ENCODE peak calls at places on chromosomes 7 and 10, in five cellular contexts. T is heart right ventricle, J is Caco-2, U is astrocyte, Y is Peyer's patch. O is an unnamed sample.
A peak's percentile ranks its signal among the peaks of the same experiment; 100 is the strongest.

GRCh38 chr7:47544416-47544815 is 37.5 kb downstream of the TNS3 start:
- DNase-seq in T (no peak), J (no peak), U (no peak), Y (peak; percentile 43), O (no peak)

GRCh38 chr10:103619424-103620356 is 126.2 kb downstream of the NEURL1 start:
- DNase-seq in T (no peak), J (no peak), U (no peak), Y (no peak), O (no peak)

GRCh38 chr7:29331163-29331562 is 136.6 kb downstream of the CHN2 start:
- DNase-seq in T (no peak), J (no peak), U (no peak), Y (no peak), O (no peak)

GRCh38 chr10:22573820-22574569 is 140.4 kb downstream of the PIP4K2A start:
- DNase-seq in T (peak; percentile 20), J (no peak), U (no peak), Y (no peak), O (no peak)

GRCh38 chr10:75508814-75509306 is 77.4 kb downstream of the LRMDA start:
- DNase-seq in T (no peak), J (no peak), U (peak; percentile 87), Y (no peak), O (no peak)

GRCh38 chr7:28813238-28813962 is 144.7 kb downstream of the TRIL start:
- DNase-seq in T (no peak), J (no peak), U (no peak), Y (no peak), O (no peak)

GRCh38 chr10:50417906-50418697 is 166.8 kb upstream of the ASAH2 start:
- DNase-seq in T (peak; percentile 70), J (peak; percentile 87), U (peak; percentile 86), Y (peak; percentile 77), O (peak; percentile 23)

GRCh38 chr10:102450124-102450373 is 1.3 kb downstream of the C10orf95 start:
- DNase-seq in T (no peak), J (no peak), U (no peak), Y (no peak), O (no peak)

GRCh38 chr7:8356071-8356470 is 77.3 kb upstream of the NXPH1 start:
- DNase-seq in T (no peak), J (no peak), U (no peak), Y (no peak), O (no peak)

GRCh38 chr10:86709786-86710185 is 41.5 kb downstream of the LDB3 start:
- DNase-seq in T (no peak), J (no peak), U (no peak), Y (peak; percentile 47), O (no peak)

GRCh38 chr10:86711957-86712708 is 43.8 kb downstream of the LDB3 start:
- DNase-seq in T (no peak), J (no peak), U (peak; percentile 22), Y (no peak), O (no peak)

GRCh38 chr10:86711237-86711956 is 43.1 kb downstream of the LDB3 start:
- DNase-seq in T (peak; percentile 84), J (peak; percentile 88), U (peak; percentile 72), Y (peak; percentile 93), O (peak; percentile 87)

GRCh38 chr10:86708783-86709778 is 40.8 kb downstream of the LDB3 start:
- DNase-seq in T (no peak), J (no peak), U (no peak), Y (no peak), O (no peak)

DNA sequence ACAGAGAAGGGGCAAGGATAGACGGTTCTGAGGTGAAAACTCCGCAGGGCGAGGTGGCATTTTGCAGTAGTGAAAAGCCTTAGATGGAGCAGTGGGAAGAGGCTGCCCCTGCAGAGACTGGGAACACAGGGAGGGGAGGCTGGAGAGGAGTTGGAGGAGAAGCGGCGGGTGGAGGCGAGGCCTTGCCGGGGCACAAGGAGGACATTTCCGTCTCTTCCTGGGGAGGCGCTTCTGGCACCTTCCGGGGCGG is 42.6 kb downstream of the LDB3 start:
- DNase-seq in T (no peak), J (no peak), U (no peak), Y (no peak), O (no peak)
- TF ChIP-seq CTCF in T (no peak), J (no peak), U (peak; percentile 36), Y (no peak), O (no peak)

GRCh38 chr7:1058821-1059199 is 14.5 kb downstream of the GPR146 start:
- DNase-seq in T (no peak), J (no peak), U (no peak), Y (no peak), O (no peak)
- H3K4me1 ChIP-seq in T (peaks cover 49% of the 10 kb centered on the region), J (no peaks in the 10 kb centered on the region), U (no peaks in the 10 kb centered on the region), Y (no peaks in the 10 kb centered on the region), O (no peaks in the 10 kb centered on the region)

DNA sequence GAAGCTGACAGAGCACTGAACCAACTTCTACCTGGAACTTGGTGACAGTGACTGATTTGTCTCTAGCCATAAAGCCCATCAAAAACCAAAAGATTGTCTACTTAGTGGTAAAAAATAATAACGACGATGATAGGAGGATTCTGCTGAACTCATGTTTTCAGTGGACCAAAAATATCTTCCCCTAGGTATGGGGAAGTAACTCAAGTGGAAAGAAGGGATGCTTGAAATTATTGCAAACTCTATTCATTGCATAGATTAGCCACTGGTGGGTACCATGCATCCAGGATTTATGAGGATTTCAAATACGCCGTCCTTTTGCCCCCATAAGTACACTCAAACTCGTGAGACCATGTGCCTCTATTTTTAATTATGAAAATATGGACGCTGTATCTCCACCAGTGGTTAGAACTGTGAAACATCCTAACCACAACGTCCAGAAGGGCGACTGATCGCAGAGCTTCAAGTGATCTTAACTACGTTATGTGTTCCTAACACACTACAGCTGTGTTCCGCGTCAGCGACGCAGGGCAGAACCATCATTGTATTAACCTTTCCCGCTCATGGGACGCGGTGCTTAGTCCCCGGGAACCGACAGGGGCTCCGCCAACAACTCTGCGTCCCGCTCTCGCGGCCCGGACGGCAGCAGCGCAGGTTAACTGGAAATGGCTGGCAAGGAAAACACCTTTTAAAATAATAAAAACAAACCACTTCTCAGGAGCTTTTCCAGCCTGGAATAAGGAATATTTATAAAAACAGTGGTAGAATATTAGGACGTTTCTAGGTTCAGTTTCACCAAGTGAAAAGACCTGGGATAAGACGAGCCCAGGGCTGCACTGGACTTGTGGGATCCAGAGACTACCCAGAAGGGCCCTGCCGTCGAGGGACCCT is 776 bp downstream of the PEX1 start:
- DNase-seq in T (peak; percentile 11), J (peak; percentile 71), U (peak; percentile 36), Y (peak; percentile 69), O (peak; percentile 74)
- TF ChIP-seq CTCF in T (no peak), J (no peak), U (no peak), Y (no peak), O (no peak)

DNA sequence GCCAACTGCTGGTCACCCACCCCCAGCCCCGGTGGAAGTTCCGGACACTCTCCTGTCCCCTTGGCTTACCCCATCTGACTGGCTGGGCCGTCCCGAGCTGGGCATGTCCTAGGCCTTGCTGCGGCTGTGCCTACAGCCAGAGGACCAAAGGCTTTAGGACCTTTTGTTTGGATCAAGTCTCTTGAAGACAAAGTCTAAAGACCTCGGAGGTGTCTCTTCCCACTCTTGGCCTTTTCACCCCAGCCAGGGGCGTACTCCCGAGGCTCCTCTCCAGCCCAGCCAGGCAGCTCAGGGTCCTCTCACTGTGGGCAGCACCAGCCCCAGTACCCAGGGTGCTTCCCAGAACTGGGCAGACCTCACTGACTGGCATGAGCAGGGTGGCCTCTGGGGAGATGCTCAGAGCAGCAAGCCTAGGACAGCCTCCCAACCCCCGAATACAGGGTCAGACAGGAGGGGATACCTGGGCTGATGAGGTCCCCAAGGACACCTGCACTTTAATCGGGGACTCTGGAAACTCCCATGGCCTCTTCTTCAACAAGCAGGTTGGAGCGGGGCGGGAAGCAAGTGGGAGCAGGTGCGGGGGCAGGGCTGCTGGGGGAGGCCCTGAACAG is 2.7 kb upstream of the PWWP2B start:
- DNase-seq in T (no peak), J (no peak), U (no peak), Y (peak; percentile 47), O (no peak)
- H3K4me1 ChIP-seq in T (peaks cover 32% of the 10 kb centered on the region), J (peaks cover 22% of the 10 kb centered on the region), U (peaks cover 18% of the 10 kb centered on the region), Y (no peaks in the 10 kb centered on the region), O (peaks cover 6% of the 10 kb centered on the region)

GRCh38 chr10:101290415-101290814 is 61.2 kb upstream of the LBX1 start:
- DNase-seq in T (no peak), J (no peak), U (no peak), Y (no peak), O (no peak)

GRCh38 chr10:101289541-101289940 is 60.3 kb upstream of the LBX1 start:
- DNase-seq in T (no peak), J (no peak), U (no peak), Y (no peak), O (no peak)

GRCh38 chr10:101287183-101287830 is 58.0 kb upstream of the LBX1 start:
- DNase-seq in T (no peak), J (no peak), U (no peak), Y (no peak), O (no peak)

GRCh38 chr10:101286248-101287046 is 57.2 kb upstream of the LBX1 start:
- DNase-seq in T (no peak), J (no peak), U (no peak), Y (no peak), O (no peak)

GRCh38 chr10:101287922-101288638 is 58.8 kb upstream of the LBX1 start:
- DNase-seq in T (no peak), J (peak; percentile 56), U (no peak), Y (no peak), O (no peak)
- TF ChIP-seq CTCF in T (no peak), J (no peak), U (no peak), Y (no peak), O (no peak)

GRCh38 chr10:119737827-119738226 is 12.0 kb downstream of the INPP5F start:
- DNase-seq in T (no peak), J (peak; percentile 60), U (peak; percentile 87), Y (no peak), O (no peak)
- H3K4me1 ChIP-seq in T (peaks cover 24% of the 10 kb centered on the region), J (peaks cover 64% of the 10 kb centered on the region), U (peaks cover 27% of the 10 kb centered on the region), Y (no peaks in the 10 kb centered on the region), O (peaks cover 5% of the 10 kb centered on the region)

GRCh38 chr10:131477457-131478205 is 166.1 kb upstream of the TCERG1L start:
- DNase-seq in T (no peak), J (no peak), U (no peak), Y (no peak), O (no peak)
- TF ChIP-seq CTCF in T (no peak), J (no peak), U (no peak), Y (no peak), O (no peak)

GRCh38 chr7:23467731-23468720 is 2.3 kb downstream of the IGF2BP3 start:
- DNase-seq in T (no peak), J (peak; percentile 75), U (peak; percentile 65), Y (peak; percentile 54), O (no peak)
- H3K4me1 ChIP-seq in T (peaks cover 46% of the 10 kb centered on the region), J (peaks cover 45% of the 10 kb centered on the region), U (peaks cover 27% of the 10 kb centered on the region), Y (peaks cover 10% of the 10 kb centered on the region), O (peaks cover 9% of the 10 kb centered on the region)

GRCh38 chr10:44858017-44858371 is 53.1 kb upstream of the TMEM72 start:
- DNase-seq in T (no peak), J (no peak), U (no peak), Y (no peak), O (no peak)
- TF ChIP-seq CTCF in T (no peak), J (no peak), U (no peak), Y (no peak), O (no peak)